ENCODE peak calls at places on chromosomes 2 and 18, in five cellular contexts. E, P, N, Q and I are unnamed samples.

GRCh38 chr2:18178736-18179349 is 300.4 kb downstream of the KCNS3 start:
- DNase-seq in E (peak; percentile 60), P (peak; percentile 52), N (peak; percentile 38), Q (no peak), I (peak; percentile 65)

GRCh38 chr2:216792222-216793001 is 67.5 kb downstream of the TNP1 start:
- DNase-seq in E (no peak), P (no peak), N (peak; percentile 48), Q (no peak), I (no peak)

GRCh38 chr18:45974088-45974536 is 7.0 kb upstream of the EPG5 start:
- DNase-seq in E (peak; percentile 62), P (peak; percentile 74), N (peak; percentile 86), Q (peak; percentile 64), I (peak; percentile 64)

GRCh38 chr2:118309201-118310015 is 221.1 kb downstream of the INSIG2 start:
- DNase-seq in E (no peak), P (no peak), N (no peak), Q (no peak), I (no peak)

GRCh38 chr2:203887680-203888079 is 20.1 kb downstream of the CTLA4 start:
- DNase-seq in E (no peak), P (no peak), N (no peak), Q (no peak), I (no peak)

GRCh38 chr2:176997074-176997791 is 215.4 kb upstream of the HNRNPA3 start:
- DNase-seq in E (peak; percentile 68), P (peak; percentile 87), N (peak; percentile 72), Q (no peak), I (peak; percentile 57)

GRCh38 chr2:74087696-74088095 is 60.0 kb downstream of the BOLA3 start:
- DNase-seq in E (no peak), P (no peak), N (no peak), Q (no peak), I (no peak)

GRCh38 chr18:78146136-78146535 is 833.5 kb upstream of the SALL3 start:
- DNase-seq in E (no peak), P (no peak), N (no peak), Q (no peak), I (no peak)

GRCh38 chr2:190589008-190589407 is 54.5 kb upstream of the NEMP2 start:
- DNase-seq in E (no peak), P (no peak), N (no peak), Q (no peak), I (no peak)

GRCh38 chr18:70058916-70059315 is 111.2 kb upstream of the CD226 start:
- DNase-seq in E (no peak), P (no peak), N (no peak), Q (no peak), I (no peak)

GRCh38 chr2:119333360-119333759 is 33.3 kb downstream of the C2orf76 start:
- DNase-seq in E (no peak), P (peak; percentile 9), N (peak; percentile 17), Q (no peak), I (no peak)

GRCh38 chr2:233829193-233830110 is 24.9 kb downstream of the HJURP start:
- DNase-seq in E (no peak), P (no peak), N (no peak), Q (no peak), I (no peak)

GRCh38 chr2:157279331-157279730 is 21.8 kb downstream of the GALNT5 start:
- DNase-seq in E (no peak), P (no peak), N (no peak), Q (no peak), I (peak; percentile 39)

GRCh38 chr2:26273501-26273900 is 28.8 kb downstream of the HADHB start:
- DNase-seq in E (no peak), P (no peak), N (peak; percentile 17), Q (no peak), I (no peak)

GRCh38 chr2:39881494-39881893 is 102.4 kb upstream of the THUMPD2 start:
- DNase-seq in E (no peak), P (peak; percentile 29), N (peak; percentile 40), Q (no peak), I (no peak)

GRCh38 chr2:1881998-1882397 is 137.7 kb upstream of the PXDN start:
- DNase-seq in E (no peak), P (no peak), N (no peak), Q (no peak), I (no peak)

GRCh38 chr2:231640646-231641111 is 48.0 kb downstream of the TEX44 start:
- DNase-seq in E (peak; percentile 41), P (peak; percentile 82), N (no peak), Q (no peak), I (peak; percentile 50)

GRCh38 chr2:166091439-166091838 is 36.4 kb downstream of the SCN1A start:
- DNase-seq in E (no peak), P (peak; percentile 22), N (peak; percentile 32), Q (no peak), I (no peak)

GRCh38 chr2:229880892-229881553 is 40.8 kb downstream of the TRIP12 start:
- DNase-seq in E (no peak), P (no peak), N (no peak), Q (no peak), I (no peak)

GRCh38 chr2:67625671-67626070 is 228.5 kb downstream of the ETAA1 start:
- DNase-seq in E (no peak), P (no peak), N (peak; percentile 69), Q (no peak), I (no peak)

GRCh38 chr18:46320928-46321855 is 217.0 kb downstream of the HAUS1 start:
- DNase-seq in E (no peak), P (no peak), N (peak; percentile 55), Q (no peak), I (peak; percentile 52)

GRCh38 chr2:150133623-150134022 is 353.8 kb downstream of the RND3 start:
- DNase-seq in E (peak; percentile 62), P (peak; percentile 96), N (peak; percentile 92), Q (no peak), I (peak; percentile 81)

GRCh38 chr18:38790303-38790702 is 1224.7 kb upstream of the CELF4 start:
- DNase-seq in E (peak; percentile 3), P (peak; percentile 6), N (no peak), Q (no peak), I (peak; percentile 27)

GRCh38 chr2:128424806-128425205 is 106.1 kb upstream of the HS6ST1 start:
- DNase-seq in E (no peak), P (no peak), N (no peak), Q (no peak), I (no peak)

GRCh38 chr2:40242315-40242714 is 209.6 kb downstream of the SLC8A1 start:
- DNase-seq in E (no peak), P (no peak), N (no peak), Q (no peak), I (no peak)

GRCh38 chr2:219575566-219576504 is 3.7 kb downstream of the INHA start:
- DNase-seq in E (no peak), P (no peak), N (no peak), Q (no peak), I (no peak)